ENCODE peak calls at places on chromosomes 12 and 14, in ten cellular contexts. One of them, this sample, is unnamed.

GRCh38 chr12:2016862-2017723 is 12.8 kb upstream of the DCP1B start:
- DNase-seq in NCI-H2081: no peak
- DNase-seq in WTC11: no peak
- DNase-seq in NB4: no peak
- DNase-seq in non-pigmented ciliary epithelial cell: no peak
- DNase-seq in endothelial cell: no peak
- DNase-seq in astrocyte of the spinal cord: no peak
- DNase-seq in psoas muscle: no peak
- DNase-seq in EL: no peak
- DNase-seq in left cardiac atrium: no peak
- DNase-seq in this sample: no peak

GRCh38 chr14:69580009-69580577 is 5.4 kb upstream of the CCDC177 start:
- DNase-seq in left cardiac atrium: peak; percentile 36
- DNase-seq in WTC11: peak; percentile 73
- DNase-seq in non-pigmented ciliary epithelial cell: peak; percentile 79
- DNase-seq in astrocyte of the spinal cord: peak; percentile 71
- DNase-seq in EL: peak; percentile 39
- DNase-seq in NB4: peak; percentile 72
- DNase-seq in psoas muscle: no peak
- DNase-seq in endothelial cell: peak; percentile 63
- DNase-seq in NCI-H2081: peak; percentile 68
- DNase-seq in this sample: no peak

GRCh38 chr12:108214486-108214885 is 85.4 kb downstream of the WSCD2 start:
- DNase-seq in non-pigmented ciliary epithelial cell: no peak
- DNase-seq in NB4: peak; percentile 57
- DNase-seq in endothelial cell: peak; percentile 72
- DNase-seq in left cardiac atrium: peak; percentile 33
- DNase-seq in EL: peak; percentile 15
- DNase-seq in NCI-H2081: no peak
- DNase-seq in astrocyte of the spinal cord: peak; percentile 9
- DNase-seq in WTC11: peak; percentile 76
- DNase-seq in psoas muscle: no peak
- DNase-seq in this sample: no peak

GRCh38 chr12:55842681-55843429 is at the start of gene MMP19:
- DNase-seq in left cardiac atrium: no peak
- DNase-seq in NB4: peak; percentile 85
- DNase-seq in astrocyte of the spinal cord: peak; percentile 73
- DNase-seq in WTC11: no peak
- DNase-seq in EL: peak; percentile 87
- DNase-seq in non-pigmented ciliary epithelial cell: peak; percentile 50
- DNase-seq in endothelial cell: no peak
- DNase-seq in psoas muscle: no peak
- DNase-seq in NCI-H2081: no peak
- DNase-seq in this sample: no peak

GRCh38 chr12:119115296-119115905 is 63.3 kb upstream of the HSPB8 start:
- DNase-seq in astrocyte of the spinal cord: peak; percentile 20
- DNase-seq in non-pigmented ciliary epithelial cell: no peak
- DNase-seq in left cardiac atrium: no peak
- DNase-seq in psoas muscle: no peak
- DNase-seq in NB4: peak; percentile 62
- DNase-seq in endothelial cell: peak; percentile 60
- DNase-seq in NCI-H2081: peak; percentile 38
- DNase-seq in EL: peak; percentile 29
- DNase-seq in WTC11: peak; percentile 69
- DNase-seq in this sample: peak; percentile 28

GRCh38 chr14:85252011-85252410 is 277.9 kb upstream of the FLRT2 start:
- DNase-seq in NCI-H2081: no peak
- DNase-seq in astrocyte of the spinal cord: peak; percentile 20
- DNase-seq in left cardiac atrium: no peak
- DNase-seq in NB4: no peak
- DNase-seq in endothelial cell: no peak
- DNase-seq in EL: peak; percentile 83
- DNase-seq in psoas muscle: no peak
- DNase-seq in non-pigmented ciliary epithelial cell: peak; percentile 41
- DNase-seq in WTC11: no peak
- DNase-seq in this sample: no peak

GRCh38 chr14:101836131-101836530 is 74.6 kb downstream of the PPP2R5C start:
- DNase-seq in astrocyte of the spinal cord: peak; percentile 30
- DNase-seq in EL: peak; percentile 15
- DNase-seq in NCI-H2081: no peak
- DNase-seq in WTC11: no peak
- DNase-seq in left cardiac atrium: no peak
- DNase-seq in non-pigmented ciliary epithelial cell: no peak
- DNase-seq in NB4: no peak
- DNase-seq in endothelial cell: no peak
- DNase-seq in psoas muscle: no peak
- DNase-seq in this sample: no peak

GRCh38 chr12:71492604-71493003 is 53.0 kb downstream of the LGR5 start:
- DNase-seq in non-pigmented ciliary epithelial cell: no peak
- DNase-seq in EL: no peak
- DNase-seq in left cardiac atrium: no peak
- DNase-seq in NB4: no peak
- DNase-seq in psoas muscle: no peak
- DNase-seq in endothelial cell: no peak
- DNase-seq in NCI-H2081: no peak
- DNase-seq in astrocyte of the spinal cord: no peak
- DNase-seq in WTC11: no peak
- DNase-seq in this sample: no peak

GRCh38 chr14:20611277-20611676 is 20.1 kb upstream of the RNASE12 start:
- DNase-seq in EL: no peak
- DNase-seq in NB4: no peak
- DNase-seq in non-pigmented ciliary epithelial cell: no peak
- DNase-seq in endothelial cell: no peak
- DNase-seq in psoas muscle: no peak
- DNase-seq in NCI-H2081: no peak
- DNase-seq in left cardiac atrium: no peak
- DNase-seq in WTC11: no peak
- DNase-seq in astrocyte of the spinal cord: no peak
- DNase-seq in this sample: no peak

GRCh38 chr12:77032406-77032805 is 33.0 kb downstream of the E2F7 start:
- DNase-seq in psoas muscle: no peak
- DNase-seq in left cardiac atrium: no peak
- DNase-seq in astrocyte of the spinal cord: peak; percentile 54
- DNase-seq in WTC11: no peak
- DNase-seq in NB4: no peak
- DNase-seq in EL: peak; percentile 57
- DNase-seq in NCI-H2081: no peak
- DNase-seq in endothelial cell: no peak
- DNase-seq in non-pigmented ciliary epithelial cell: peak; percentile 32
- DNase-seq in this sample: no peak

GRCh38 chr14:72732022-72732780 is 161.7 kb downstream of the DPF3 start:
- DNase-seq in psoas muscle: no peak
- DNase-seq in NCI-H2081: no peak
- DNase-seq in astrocyte of the spinal cord: no peak
- DNase-seq in WTC11: no peak
- DNase-seq in EL: no peak
- DNase-seq in NB4: no peak
- DNase-seq in endothelial cell: no peak
- DNase-seq in left cardiac atrium: no peak
- DNase-seq in non-pigmented ciliary epithelial cell: no peak
- DNase-seq in this sample: no peak

GRCh38 chr14:34081126-34081575 is 130.3 kb upstream of the EGLN3 start:
- DNase-seq in NB4: no peak
- DNase-seq in WTC11: no peak
- DNase-seq in left cardiac atrium: peak; percentile 24
- DNase-seq in EL: peak; percentile 37
- DNase-seq in NCI-H2081: no peak
- DNase-seq in non-pigmented ciliary epithelial cell: peak; percentile 41
- DNase-seq in endothelial cell: no peak
- DNase-seq in astrocyte of the spinal cord: peak; percentile 65
- DNase-seq in psoas muscle: no peak
- DNase-seq in this sample: no peak

GRCh38 chr12:125188912-125189881 is 124.0 kb downstream of the AACS start:
- DNase-seq in non-pigmented ciliary epithelial cell: no peak
- DNase-seq in astrocyte of the spinal cord: no peak
- DNase-seq in endothelial cell: no peak
- DNase-seq in NCI-H2081: no peak
- DNase-seq in WTC11: no peak
- DNase-seq in NB4: no peak
- DNase-seq in psoas muscle: no peak
- DNase-seq in EL: no peak
- DNase-seq in left cardiac atrium: no peak
- DNase-seq in this sample: no peak

GRCh38 chr12:64796205-64796845 is 28.1 kb upstream of the TBC1D30 start:
- DNase-seq in NB4: peak; percentile 90
- DNase-seq in WTC11: peak; percentile 44
- DNase-seq in astrocyte of the spinal cord: peak; percentile 93
- DNase-seq in NCI-H2081: peak; percentile 85
- DNase-seq in psoas muscle: no peak
- DNase-seq in left cardiac atrium: peak; percentile 67
- DNase-seq in EL: peak; percentile 84
- DNase-seq in non-pigmented ciliary epithelial cell: peak; percentile 79
- DNase-seq in endothelial cell: peak; percentile 66
- DNase-seq in this sample: no peak

GRCh38 chr14:56195219-56195618 is 77.0 kb downstream of the PELI2 start:
- DNase-seq in NB4: no peak
- DNase-seq in EL: no peak
- DNase-seq in psoas muscle: no peak
- DNase-seq in astrocyte of the spinal cord: no peak
- DNase-seq in WTC11: peak; percentile 32
- DNase-seq in NCI-H2081: no peak
- DNase-seq in left cardiac atrium: no peak
- DNase-seq in endothelial cell: peak; percentile 36
- DNase-seq in non-pigmented ciliary epithelial cell: no peak
- DNase-seq in this sample: no peak

GRCh38 chr12:76006028-76006916 is 25.3 kb downstream of the PHLDA1 start:
- DNase-seq in non-pigmented ciliary epithelial cell: no peak
- DNase-seq in EL: no peak
- DNase-seq in left cardiac atrium: no peak
- DNase-seq in astrocyte of the spinal cord: no peak
- DNase-seq in NB4: no peak
- DNase-seq in NCI-H2081: peak; percentile 56
- DNase-seq in endothelial cell: no peak
- DNase-seq in psoas muscle: no peak
- DNase-seq in WTC11: no peak
- DNase-seq in this sample: no peak

GRCh38 chr14:33734387-33734786 is 216.5 kb downstream of the EGLN3 start:
- DNase-seq in non-pigmented ciliary epithelial cell: no peak
- DNase-seq in astrocyte of the spinal cord: no peak
- DNase-seq in left cardiac atrium: no peak
- DNase-seq in psoas muscle: no peak
- DNase-seq in EL: no peak
- DNase-seq in WTC11: no peak
- DNase-seq in NCI-H2081: no peak
- DNase-seq in NB4: no peak
- DNase-seq in endothelial cell: no peak
- DNase-seq in this sample: no peak